ENCODE peak calls at places on chromosomes 6 and 20, in six cellular contexts. Y is mesenchymal stem cell, D is NAMALWA, Q is ELR, N is GOT3, K is caudate nucleus. M is an unnamed sample.
A peak's percentile ranks its signal among the peaks of the same experiment; 100 is the strongest.

GRCh38 chr6:119368917-119369316 is 19.4 kb upstream of the MAN1A1 start:
- DNase-seq in N (no peak), D (no peak), Y (no peak), Q (no peak), K (no peak), M (no peak)

GRCh38 chr6:184161-184695 is 108.1 kb upstream of the DUSP22 start:
- DNase-seq in N (no peak), Q (no peak), Y (no peak), K (no peak), D (peak; percentile 65), M (no peak)

GRCh38 chr6:66128676-66129075 is 421.6 kb upstream of the EYS start:
- DNase-seq in D (no peak), K (no peak), Q (no peak), N (no peak), Y (no peak), M (no peak)

GRCh38 chr6:1516742-1517520 is 92.8 kb upstream of the FOXC1 start:
- DNase-seq in N (no peak), Y (no peak), D (no peak), K (no peak), Q (no peak), M (no peak)

GRCh38 chr6:63543001-63543400 is 29.3 kb upstream of the LOC128125822 start:
- DNase-seq in D (no peak), N (no peak), K (no peak), Y (no peak), Q (no peak), M (no peak)

GRCh38 chr20:18541741-18542140 is 25.5 kb upstream of the SMIM26 start:
- DNase-seq in Y (no peak), N (no peak), Q (peak; percentile 60), K (no peak), D (no peak), M (no peak)

GRCh38 chr6:41222513-41222912 is 5.6 kb upstream of the TREML4 start:
- DNase-seq in Q (no peak), Y (no peak), N (no peak), D (no peak), K (no peak), M (no peak)

GRCh38 chr6:17714177-17714576 is 7.5 kb upstream of the NUP153 start:
- DNase-seq in N (no peak), D (no peak), K (no peak), Q (peak; percentile 64), Y (peak; percentile 48), M (no peak)

GRCh38 chr6:154138806-154139205 is 99.8 kb downstream of the OPRM1 start:
- DNase-seq in Q (no peak), Y (no peak), K (no peak), N (no peak), D (no peak), M (no peak)

GRCh38 chr20:1331101-1331500 is 2.2 kb upstream of the SDCBP2 start:
- DNase-seq in Q (no peak), Y (no peak), D (no peak), K (no peak), N (no peak), M (no peak)

GRCh38 chr6:13926378-13926777 is 1.6 kb downstream of the RNF182 start:
- DNase-seq in Q (no peak), N (no peak), D (no peak), K (no peak), Y (no peak), M (no peak)

GRCh38 chr20:2651772-2652723 is at the start of gene NOP56:
- DNase-seq in Q (peak; percentile 89), D (peak; percentile 92), N (peak; percentile 90), Y (peak; percentile 92), K (peak; percentile 87), M (peak; percentile 57)

GRCh38 chr6:38154731-38155130 is 335.2 kb downstream of the ZFAND3 start:
- DNase-seq in Q (no peak), N (no peak), D (no peak), K (no peak), Y (no peak), M (no peak)

GRCh38 chr6:35140991-35141720 is at the start of gene TCP11:
- DNase-seq in K (no peak), N (no peak), D (no peak), Q (no peak), Y (no peak), M (no peak)

GRCh38 chr6:69820438-69820837 is 23.6 kb upstream of the LMBRD1 start:
- DNase-seq in D (no peak), K (no peak), Q (no peak), N (no peak), Y (no peak), M (no peak)

GRCh38 chr6:16770701-16771569 is 9.7 kb upstream of the ATXN1 start:
- DNase-seq in Q (peak; percentile 88), N (no peak), K (peak; percentile 22), D (peak; percentile 84), Y (peak; percentile 86), M (no peak)

GRCh38 chr6:26394289-26394688 is 7.8 kb upstream of the BTN3A1 start:
- DNase-seq in N (no peak), D (no peak), K (no peak), Y (peak; percentile 60), Q (peak; percentile 83), M (no peak)

GRCh38 chr6:14917101-14917500 is 328.8 kb upstream of the JARID2 start:
- DNase-seq in Q (peak; percentile 46), D (no peak), N (no peak), K (no peak), Y (peak; percentile 72), M (no peak)

GRCh38 chr6:45388328-45388727 is 10.6 kb upstream of the SUPT3H start:
- DNase-seq in N (no peak), Y (no peak), Q (peak; percentile 44), K (no peak), D (no peak), M (no peak)

GRCh38 chr20:50366270-50367103 is 143.7 kb upstream of the PTPN1 start:
- DNase-seq in Q (peak; percentile 70), D (peak; percentile 52), K (no peak), Y (peak; percentile 92), N (peak; percentile 28), M (peak; percentile 84)

GRCh38 chr6:110656492-110656891 is 158.8 kb downstream of the CDK19 start:
- DNase-seq in K (no peak), Q (no peak), N (no peak), Y (no peak), D (no peak), M (no peak)

GRCh38 chr6:161057103-161058091 is 65.8 kb downstream of the MAP3K4 start:
- DNase-seq in N (no peak), Q (no peak), Y (peak; percentile 11), D (no peak), K (no peak), M (no peak)

GRCh38 chr20:44057698-44058675 is 129.0 kb downstream of the JPH2 start:
- DNase-seq in D (no peak), Q (no peak), Y (peak; percentile 42), N (no peak), K (no peak), M (no peak)

GRCh38 chr6:106476326-106477105 is 116.0 kb downstream of the CRYBG1 start:
- DNase-seq in K (no peak), Y (peak; percentile 55), Q (peak; percentile 70), D (no peak), N (no peak), M (no peak)

GRCh38 chr6:143234686-143235085 is 174.0 kb downstream of the AIG1 start:
- DNase-seq in K (no peak), Y (no peak), D (no peak), N (no peak), Q (peak; percentile 61), M (no peak)

GRCh38 chr20:6480328-6481030 is 287.0 kb upstream of the BMP2 start:
- DNase-seq in Q (no peak), K (no peak), N (no peak), Y (no peak), D (no peak), M (no peak)

GRCh38 chr6:3001773-3002293 is 2.1 kb downstream of the NQO2 start:
- DNase-seq in N (no peak), D (peak; percentile 69), K (no peak), Q (peak; percentile 92), Y (peak; percentile 88), M (no peak)

GRCh38 chr6:151690768-151691562 is 116.5 kb upstream of the ESR1 start:
- DNase-seq in Q (peak; percentile 22), Y (no peak), D (peak; percentile 62), N (no peak), K (no peak), M (no peak)

GRCh38 chr6:18122128-18123093 is at the start of gene NHLRC1:
- DNase-seq in K (peak; percentile 73), D (no peak), Y (peak; percentile 82), N (peak; percentile 21), Q (peak; percentile 88), M (peak; percentile 32)

GRCh38 chr20:63273635-63274380 is 1.2 kb downstream of the ARFGAP1 start:
- DNase-seq in D (no peak), N (no peak), Q (peak; percentile 97), Y (peak; percentile 88), K (no peak), M (no peak)

GRCh38 chr6:35483062-35483461 is 13.8 kb downstream of the TEAD3 start:
- DNase-seq in Q (no peak), K (no peak), Y (no peak), N (no peak), D (no peak), M (no peak)

GRCh38 chr6:25706314-25707014 is 48.1 kb upstream of the SLC17A4 start:
- DNase-seq in K (no peak), N (no peak), Y (peak; percentile 2), Q (no peak), D (no peak), M (no peak)

GRCh38 chr6:56091159-56091869 is 156.1 kb downstream of the COL21A1 start:
- DNase-seq in Y (peak; percentile 89), N (no peak), D (no peak), Q (peak; percentile 74), K (no peak), M (no peak)

GRCh38 chr20:44028868-44029847 is 114.5 kb downstream of the TOX2 start:
- DNase-seq in K (no peak), D (no peak), N (no peak), Q (no peak), Y (no peak), M (no peak)

GRCh38 chr6:105164418-105164817 is 15.4 kb downstream of the POPDC3 start:
- DNase-seq in Q (peak; percentile 82), K (no peak), N (no peak), D (no peak), Y (peak; percentile 80), M (no peak)

GRCh38 chr6:148304976-148305375 is 37.7 kb upstream of the SASH1 start:
- DNase-seq in K (no peak), N (no peak), Q (peak; percentile 85), D (no peak), Y (peak; percentile 80), M (no peak)

GRCh38 chr20:63939061-63939935 is 16.9 kb downstream of the UCKL1 start:
- DNase-seq in N (no peak), K (no peak), Y (no peak), Q (no peak), D (no peak), M (no peak)

GRCh38 chr6:100420711-100421110 is 44.0 kb downstream of the SIM1 start:
- DNase-seq in D (no peak), Q (no peak), K (no peak), Y (no peak), N (no peak), M (no peak)

GRCh38 chr6:150081702-150082101 is 12.8 kb upstream of the ULBP3 start:
- DNase-seq in Y (no peak), K (no peak), N (no peak), Q (no peak), D (no peak), M (no peak)

GRCh38 chr6:169850154-169850553 is 98.7 kb downstream of the ERMARD start:
- DNase-seq in D (no peak), K (no peak), N (no peak), Y (no peak), Q (no peak), M (no peak)

M was measured in NCI-H2107.